ENCODE peak calls at places on chromosomes 4 and X, in four cellular contexts. E is fibroblast of lung, Q is tibial nerve, W is astrocyte. J is an unnamed sample.

GRCh38 chr4:15907430-15907829 is 31.1 kb downstream of the FGFBP1 start:
- DNase-seq in E (no peak), W (no peak), Q (no peak), J (no peak)

GRCh38 chr4:119667802-119668201 is 39.2 kb upstream of the PDE5A start:
- DNase-seq in E (no peak), W (no peak), Q (no peak), J (no peak)

GRCh38 chrX:53241558-53241957 is 16.6 kb upstream of the KDM5C start:
- DNase-seq in Q (no peak), W (no peak), E (no peak), J (no peak)

GRCh38 chr4:147969573-147969972 is 237.7 kb downstream of the ARHGAP10 start:
- DNase-seq in Q (no peak), E (no peak), W (no peak), J (no peak)

GRCh38 chr4:155512069-155512468 is 135.3 kb upstream of the MAP9 start:
- DNase-seq in E (no peak), Q (no peak), W (no peak), J (no peak)

GRCh38 chr4:46886711-46887110 is 22.3 kb downstream of the COX7B2 start:
- DNase-seq in W (peak), E (peak), Q (no peak), J (no peak)

GRCh38 chr4:95732061-95732460 is 107.8 kb upstream of the PDHA2 start:
- DNase-seq in Q (no peak), E (peak), W (peak), J (no peak)

GRCh38 chr4:48255130-48255958 is 14.3 kb downstream of the TEC start:
- DNase-seq in Q (no peak), W (no peak), E (peak), J (no peak)

GRCh38 chr4:921830-922331 is 10.2 kb downstream of the GAK start:
- DNase-seq in Q (no peak), E (peak), W (peak), J (no peak)

GRCh38 chr4:10106421-10107039 is 10.1 kb downstream of the WDR1 start:
- DNase-seq in Q (peak), E (peak), W (peak), J (no peak)

GRCh38 chr4:2354760-2355159 is 63.7 kb downstream of the ZFYVE28 start:
- DNase-seq in Q (no peak), E (no peak), W (no peak), J (no peak)

GRCh38 chr4:77714514-77714913 is 104.7 kb downstream of the CNOT6L start:
- DNase-seq in E (no peak), W (no peak), Q (no peak), J (no peak)

GRCh38 chr4:14403132-14403531 is 599.1 kb upstream of the CPEB2 start:
- DNase-seq in Q (no peak), E (no peak), W (no peak), J (no peak)

GRCh38 chr4:14396183-14396582 is 606.1 kb upstream of the CPEB2 start:
- DNase-seq in W (no peak), E (no peak), Q (no peak), J (no peak)

GRCh38 chr4:14404730-14405129 is 597.6 kb upstream of the CPEB2 start:
- DNase-seq in Q (no peak), E (no peak), W (no peak), J (no peak)

DNA sequence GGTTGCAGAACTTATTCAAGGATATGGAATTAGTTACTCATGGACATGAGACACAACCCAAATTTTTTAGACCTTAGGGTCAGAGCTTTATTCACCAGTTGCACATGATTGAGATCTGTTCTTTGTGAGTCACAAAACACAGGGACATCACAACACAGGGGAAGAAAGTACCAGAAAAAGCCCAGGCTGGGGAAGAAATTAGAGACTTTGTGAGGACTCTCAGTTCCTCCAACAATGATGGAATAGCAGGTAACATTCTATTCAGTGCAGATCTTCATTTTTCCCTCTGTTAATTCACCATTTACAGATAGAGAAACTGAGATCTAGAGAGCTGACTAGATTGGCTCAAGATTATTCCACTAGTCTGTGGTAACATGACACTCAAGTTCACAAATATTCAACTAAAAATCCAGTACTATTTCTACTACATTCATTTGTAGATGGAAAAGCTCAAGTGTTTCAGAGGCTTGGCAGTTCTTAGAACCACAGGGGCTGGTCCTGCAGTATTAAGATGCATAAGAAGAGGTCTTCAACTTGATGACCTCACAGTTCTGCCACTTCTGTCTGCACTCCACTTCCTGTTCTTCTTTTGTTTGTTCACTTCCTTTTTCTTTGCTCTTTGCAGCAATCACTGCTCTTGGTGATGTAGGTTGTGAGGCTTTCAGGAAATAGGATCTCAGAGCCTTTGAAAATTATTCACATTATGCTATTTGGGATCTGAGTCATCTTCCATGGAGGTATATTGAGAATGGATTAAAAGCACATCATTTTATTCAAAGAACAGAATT is 602.2 kb upstream of the CPEB2 start:
- DNase-seq in Q (no peak), E (no peak), W (no peak), J (no peak)
- H3K27ac ChIP-seq in Q (no peak), E (no peak), W (no peak), J (no peak)

GRCh38 chrX:40849906-40850672 is 114.7 kb upstream of the MED14 start:
- DNase-seq in W (peak), E (peak), Q (no peak), J (no peak)
- H3K27ac ChIP-seq in W (no peak), E (no peak), Q (no peak), J (no peak)

GRCh38 chr4:139452000-139452399 is 1.9 kb upstream of the RAB33B start:
- DNase-seq in Q (no peak), W (no peak), E (no peak), J (no peak)
- H3K27ac ChIP-seq in Q (no peak), W (no peak), E (no peak), J (no peak)

GRCh38 chr4:139816856-139817255 is 151.2 kb downstream of the MGST2 start:
- DNase-seq in Q (no peak), W (no peak), E (no peak), J (no peak)
- H3K27ac ChIP-seq in Q (peak), W (no peak), E (peak), J (no peak)

J was measured in substantia nigra.